ENCODE peak calls at places on chromosomes 7 and 10, in four cellular contexts. G is SK-N-SH, S is K562, U is HepG2. V is an unnamed sample.

GRCh38 chr7:122006687-122007086 is 133.7 kb downstream of the PTPRZ1 start:
- DNase-seq in G (no peak), S (no peak), U (no peak), V (no peak)

GRCh38 chr7:2471022-2471329 is 5.2 kb downstream of the GRIFIN start:
- DNase-seq in G (peak), S (no peak), U (no peak), V (no peak)

GRCh38 chr7:102117743-102118142 is 168.9 kb upstream of the SH2B2 start:
- DNase-seq in G (peak), S (no peak), U (no peak), V (no peak)

GRCh38 chr7:14761506-14762296 is 140.8 kb downstream of the DGKB start:
- DNase-seq in G (no peak), S (no peak), U (no peak), V (no peak)

GRCh38 chr10:99366666-99367065 is 37.5 kb downstream of the CNNM1 start:
- DNase-seq in G (no peak), S (no peak), U (no peak), V (no peak)

GRCh38 chr10:132374176-132374575 is 22.8 kb upstream of the PWWP2B start:
- DNase-seq in G (no peak), S (no peak), U (no peak), V (no peak)

GRCh38 chr10:86262671-86263165 is 103.9 kb downstream of the GRID1 start:
- DNase-seq in G (no peak), S (peak), U (no peak), V (no peak)

GRCh38 chr7:139582130-139582650 is 58.7 kb downstream of the CLEC2L start:
- DNase-seq in G (no peak), S (no peak), U (no peak), V (no peak)

GRCh38 chr10:95896066-95896850 is 11.5 kb upstream of the CC2D2B start:
- DNase-seq in G (no peak), S (no peak), U (no peak), V (no peak)

GRCh38 chr7:95276114-95276513 is 48.2 kb downstream of the PON1 start:
- DNase-seq in G (no peak), S (no peak), U (no peak), V (no peak)

GRCh38 chr7:830069-830468 is 2.2 kb upstream of the SUN1 start:
- DNase-seq in G (no peak), S (no peak), U (no peak), V (no peak)

GRCh38 chr10:79070611-79071534 is 2.1 kb downstream of the ZMIZ1 start:
- DNase-seq in G (peak), S (no peak), U (peak), V (no peak)

GRCh38 chr10:70528726-70529362 is 50.3 kb downstream of the PALD1 start:
- DNase-seq in G (peak), S (peak), U (peak), V (peak)

GRCh38 chr10:119248681-119249080 is 41.3 kb downstream of the GRK5 start:
- DNase-seq in G (no peak), S (no peak), U (no peak), V (no peak)

GRCh38 chr7:156461881-156462665 is 178.5 kb upstream of the RNF32 start:
- DNase-seq in G (no peak), S (no peak), U (no peak), V (no peak)

GRCh38 chr10:43479275-43479674 is 42.4 kb downstream of the ZNF487 start:
- DNase-seq in G (no peak), S (no peak), U (no peak), V (no peak)

GRCh38 chr10:94042001-94042813 is 48.5 kb downstream of the PLCE1 start:
- DNase-seq in G (no peak), S (no peak), U (no peak), V (peak)

GRCh38 chr10:77967611-77968022 is 41.1 kb upstream of the DLG5 start:
- DNase-seq in G (peak), S (no peak), U (peak), V (no peak)

GRCh38 chr10:19654576-19654975 is 161.7 kb upstream of the PLXDC2 start:
- DNase-seq in G (no peak), S (no peak), U (no peak), V (no peak)

GRCh38 chr10:103295391-103296044 is 18.6 kb downstream of the INA start:
- DNase-seq in G (no peak), S (no peak), U (no peak), V (no peak)

GRCh38 chr7:36994456-36995112 is 270.3 kb upstream of the AOAH start:
- DNase-seq in G (no peak), S (no peak), U (no peak), V (no peak)

GRCh38 chr7:101235050-101235449 is 2.6 kb downstream of the CLDN15 start:
- DNase-seq in G (peak), S (peak), U (peak), V (no peak)

GRCh38 chr10:43340619-43341018 is 30.8 kb upstream of the FXYD4 start:
- DNase-seq in G (no peak), S (no peak), U (no peak), V (peak)

GRCh38 chr7:75639071-75639892 is 99.5 kb downstream of the HIP1 start:
- DNase-seq in G (peak), S (peak), U (no peak), V (no peak)

GRCh38 chr7:42272793-42273665 is 36.0 kb upstream of the GLI3 start:
- DNase-seq in G (no peak), S (no peak), U (no peak), V (no peak)

GRCh38 chr10:119120413-119120867 is 16.5 kb downstream of the DENND10 start:
- DNase-seq in G (no peak), S (no peak), U (peak), V (no peak)

GRCh38 chr7:143811-144453 is 48.4 kb upstream of the FAM20C start:
- DNase-seq in G (no peak), S (no peak), U (no peak), V (no peak)

GRCh38 chr10:68096913-68097509 is 12.3 kb upstream of the MYPN start:
- DNase-seq in G (no peak), S (no peak), U (no peak), V (peak)

GRCh38 chr7:48426966-48427555 is 255.8 kb downstream of the ABCA13 start:
- DNase-seq in G (no peak), S (no peak), U (no peak), V (no peak)

GRCh38 chr7:142711722-142712616 is 37.3 kb upstream of the PRSS1 start:
- DNase-seq in G (peak), S (peak), U (no peak), V (peak)
- TF ChIP-seq ELF1 in G (no peak), S (no peak), U (no peak), V (no peak)

GRCh38 chr7:51242881-51243518 is 73.6 kb downstream of the COBL start:
- DNase-seq in G (no peak), S (no peak), U (no peak), V (no peak)

GRCh38 chr7:51242007-51242691 is 74.5 kb downstream of the COBL start:
- DNase-seq in G (no peak), S (no peak), U (no peak), V (no peak)

GRCh38 chr7:51244890-51245289 is 71.7 kb downstream of the COBL start:
- DNase-seq in G (no peak), S (no peak), U (no peak), V (no peak)

GRCh38 chr7:51243631-51244030 is 73.0 kb downstream of the COBL start:
- DNase-seq in G (no peak), S (no peak), U (no peak), V (no peak)

DNA sequence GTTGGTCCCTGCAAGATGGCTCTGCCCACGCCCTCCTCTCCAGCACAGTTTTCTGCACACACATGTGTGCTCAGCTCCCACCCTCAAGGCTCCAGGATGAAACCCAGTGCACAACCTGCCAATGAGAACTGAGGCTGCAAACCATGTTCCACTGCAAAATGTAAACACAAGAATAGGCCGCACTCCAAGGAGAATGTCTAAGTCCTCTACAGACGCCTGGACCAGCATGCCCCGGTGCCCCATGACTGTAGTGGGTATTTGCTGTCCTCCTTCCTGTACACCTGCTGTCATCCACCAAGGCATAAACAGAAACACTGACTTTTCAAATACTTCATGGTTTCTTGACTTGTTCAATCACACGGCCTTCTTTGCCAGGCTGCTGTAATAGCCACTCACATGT is 72.6 kb downstream of the COBL start:
- DNase-seq in G (no peak), S (no peak), U (no peak), V (no peak)
- TF ChIP-seq ELF1 in G (no peak), S (no peak), U (no peak), V (no peak)

GRCh38 chr10:124747745-124748144 is 3.6 kb upstream of the FAM53B start:
- DNase-seq in G (no peak), S (no peak), U (no peak), V (no peak)

GRCh38 chr10:124745678-124746077 is 1.5 kb upstream of the FAM53B start:
- DNase-seq in G (peak), S (peak), U (peak), V (peak)

GRCh38 chr10:124748206-124748605 is 4.0 kb upstream of the FAM53B start:
- DNase-seq in G (no peak), S (no peak), U (no peak), V (no peak)

GRCh38 chr10:124745257-124745656 is 1.1 kb upstream of the FAM53B start:
- DNase-seq in G (no peak), S (no peak), U (no peak), V (no peak)

GRCh38 chr10:124746992-124747391 is 2.8 kb upstream of the FAM53B start:
- DNase-seq in G (no peak), S (no peak), U (no peak), V (no peak)
- TF ChIP-seq ELF1 in G (no peak), S (no peak), U (no peak), V (no peak)

GRCh38 chr10:21496285-21497176 is 29.0 kb downstream of the SKIDA1 start:
- DNase-seq in G (peak), S (peak), U (peak), V (no peak)
- TF ChIP-seq ELF1 in G (no peak), S (no peak), U (no peak), V (no peak)

DNA sequence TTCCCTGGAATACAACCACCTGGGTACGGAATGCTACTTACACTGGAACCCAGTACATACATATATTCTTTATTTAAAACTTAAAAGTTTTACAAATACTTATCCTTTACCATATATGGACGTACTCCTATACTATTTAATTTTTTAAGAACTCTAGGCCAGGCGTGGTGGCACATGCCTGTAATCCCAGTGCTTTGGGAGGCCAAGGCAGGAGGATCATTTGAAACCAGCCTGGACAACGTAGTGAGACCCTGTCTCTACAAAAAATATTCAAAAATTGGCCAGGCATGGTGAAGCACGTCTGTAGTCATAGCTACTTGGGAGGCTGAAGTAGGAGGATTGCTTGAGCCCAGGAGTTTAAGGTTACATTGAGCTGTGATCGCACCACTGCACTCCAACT is 2.0 kb downstream of the RBM28 start:
- DNase-seq in G (no peak), S (no peak), U (no peak), V (no peak)
- TF ChIP-seq ELF1 in G (no peak), S (no peak), U (no peak), V (no peak)